ENCODE peak calls at places on chromosomes 5 and 9, in six cellular contexts. One of them, this sample, is unnamed.

GRCh38 chr5:155004138-155004744 is 9.3 kb upstream of the KIF4B start:
- DNase-seq in HCT116: peak; percentile 31
- DNase-seq in GM04504: no peak
- DNase-seq in AG09319: no peak
- DNase-seq in GM18507: no peak
- DNase-seq in ecto neural progenitor cell: peak; percentile 60
- DNase-seq in this sample: no peak

GRCh38 chr5:83472508-83473343 is 1.2 kb downstream of the VCAN start:
- DNase-seq in HCT116: no peak
- DNase-seq in GM04504: no peak
- DNase-seq in AG09319: no peak
- DNase-seq in GM18507: no peak
- DNase-seq in ecto neural progenitor cell: peak; percentile 79
- DNase-seq in this sample: no peak

GRCh38 chr5:173726848-173727557 is 110.6 kb upstream of the BOD1 start:
- DNase-seq in HCT116: no peak
- DNase-seq in GM04504: no peak
- DNase-seq in AG09319: no peak
- DNase-seq in GM18507: no peak
- DNase-seq in ecto neural progenitor cell: no peak
- DNase-seq in this sample: no peak

GRCh38 chr5:77995793-77996409 is 219.8 kb upstream of the TBCA start:
- DNase-seq in HCT116: no peak
- DNase-seq in GM04504: no peak
- DNase-seq in AG09319: no peak
- DNase-seq in GM18507: no peak
- DNase-seq in ecto neural progenitor cell: no peak
- DNase-seq in this sample: no peak

GRCh38 chr5:180436936-180437335 is 57.2 kb upstream of the CNOT6 start:
- DNase-seq in HCT116: no peak
- DNase-seq in GM04504: no peak
- DNase-seq in AG09319: no peak
- DNase-seq in GM18507: no peak
- DNase-seq in ecto neural progenitor cell: no peak
- DNase-seq in this sample: no peak

GRCh38 chr9:136564379-136564988 is 18.6 kb upstream of the NOTCH1 start:
- DNase-seq in HCT116: no peak
- DNase-seq in GM04504: peak; percentile 71
- DNase-seq in AG09319: no peak
- DNase-seq in GM18507: peak; percentile 60
- DNase-seq in ecto neural progenitor cell: no peak
- DNase-seq in this sample: peak; percentile 79

GRCh38 chr5:107915413-107915812 is 244.7 kb upstream of the EFNA5 start:
- DNase-seq in HCT116: no peak
- DNase-seq in GM04504: no peak
- DNase-seq in AG09319: no peak
- DNase-seq in GM18507: no peak
- DNase-seq in ecto neural progenitor cell: no peak
- DNase-seq in this sample: no peak

GRCh38 chr5:149855371-149855770 is 89.2 kb downstream of the PDE6A start:
- DNase-seq in HCT116: no peak
- DNase-seq in GM04504: no peak
- DNase-seq in AG09319: no peak
- DNase-seq in GM18507: no peak
- DNase-seq in ecto neural progenitor cell: no peak
- DNase-seq in this sample: no peak

GRCh38 chr5:145471831-145472616 is 363.1 kb downstream of the PRELID2 start:
- DNase-seq in HCT116: no peak
- DNase-seq in GM04504: no peak
- DNase-seq in AG09319: no peak
- DNase-seq in GM18507: no peak
- DNase-seq in ecto neural progenitor cell: no peak
- DNase-seq in this sample: no peak

GRCh38 chr5:95283761-95284511 is 958 bp downstream of the MCTP1 start:
- DNase-seq in HCT116: no peak
- DNase-seq in GM04504: no peak
- DNase-seq in AG09319: no peak
- DNase-seq in GM18507: no peak
- DNase-seq in ecto neural progenitor cell: peak; percentile 74
- DNase-seq in this sample: peak; percentile 49

GRCh38 chr9:36934478-36935065 is 99.5 kb downstream of the PAX5 start:
- DNase-seq in HCT116: no peak
- DNase-seq in GM04504: no peak
- DNase-seq in AG09319: no peak
- DNase-seq in GM18507: no peak
- DNase-seq in ecto neural progenitor cell: peak; percentile 32
- DNase-seq in this sample: no peak

GRCh38 chr9:129343119-129343696 is 165.1 kb upstream of the IER5L start:
- DNase-seq in HCT116: no peak
- DNase-seq in GM04504: no peak
- DNase-seq in AG09319: no peak
- DNase-seq in GM18507: no peak
- DNase-seq in ecto neural progenitor cell: no peak
- DNase-seq in this sample: no peak

GRCh38 chr5:90144625-90145327 is 264.8 kb downstream of the CETN3 start:
- DNase-seq in HCT116: no peak
- DNase-seq in GM04504: no peak
- DNase-seq in AG09319: no peak
- DNase-seq in GM18507: no peak
- DNase-seq in ecto neural progenitor cell: no peak
- DNase-seq in this sample: no peak

GRCh38 chr9:85212887-85213286 is 528.9 kb downstream of the AGTPBP1 start:
- DNase-seq in HCT116: peak; percentile 80
- DNase-seq in GM04504: peak; percentile 50
- DNase-seq in AG09319: peak; percentile 34
- DNase-seq in GM18507: no peak
- DNase-seq in ecto neural progenitor cell: no peak
- DNase-seq in this sample: no peak

GRCh38 chr9:125541840-125542243 is 165.2 kb downstream of the MAPKAP1 start:
- DNase-seq in HCT116: no peak
- DNase-seq in GM04504: no peak
- DNase-seq in AG09319: no peak
- DNase-seq in GM18507: no peak
- DNase-seq in ecto neural progenitor cell: no peak
- DNase-seq in this sample: no peak

GRCh38 chr5:13408616-13409015 is 535.9 kb downstream of the DNAH5 start:
- DNase-seq in HCT116: no peak
- DNase-seq in GM04504: peak; percentile 3
- DNase-seq in AG09319: no peak
- DNase-seq in GM18507: no peak
- DNase-seq in ecto neural progenitor cell: no peak
- DNase-seq in this sample: no peak

GRCh38 chr5:39835371-39835770 is 410.6 kb upstream of the DAB2 start:
- DNase-seq in HCT116: no peak
- DNase-seq in GM04504: no peak
- DNase-seq in AG09319: no peak
- DNase-seq in GM18507: no peak
- DNase-seq in ecto neural progenitor cell: no peak
- DNase-seq in this sample: no peak

GRCh38 chr5:78405820-78406750 is 45.7 kb downstream of the SCAMP1 start:
- DNase-seq in HCT116: no peak
- DNase-seq in GM04504: peak; percentile 23
- DNase-seq in AG09319: no peak
- DNase-seq in GM18507: no peak
- DNase-seq in ecto neural progenitor cell: no peak
- DNase-seq in this sample: no peak

GRCh38 chr5:82494942-82495341 is 216.8 kb upstream of the RPS23 start:
- DNase-seq in HCT116: no peak
- DNase-seq in GM04504: no peak
- DNase-seq in AG09319: no peak
- DNase-seq in GM18507: no peak
- DNase-seq in ecto neural progenitor cell: no peak
- DNase-seq in this sample: no peak

GRCh38 chr5:144971067-144971850 is 800.6 kb downstream of the KCTD16 start:
- DNase-seq in HCT116: no peak
- DNase-seq in GM04504: no peak
- DNase-seq in AG09319: no peak
- DNase-seq in GM18507: no peak
- DNase-seq in ecto neural progenitor cell: peak; percentile 55
- DNase-seq in this sample: no peak

GRCh38 chr5:150644496-150644895 is 4.0 kb downstream of the SYNPO start:
- DNase-seq in HCT116: no peak
- DNase-seq in GM04504: no peak
- DNase-seq in AG09319: no peak
- DNase-seq in GM18507: no peak
- DNase-seq in ecto neural progenitor cell: no peak
- DNase-seq in this sample: no peak

GRCh38 chr5:168766038-168766700 is 187.0 kb upstream of the PANK3 start:
- DNase-seq in HCT116: no peak
- DNase-seq in GM04504: no peak
- DNase-seq in AG09319: no peak
- DNase-seq in GM18507: no peak
- DNase-seq in ecto neural progenitor cell: no peak
- DNase-seq in this sample: no peak

GRCh38 chr9:137696526-137696925 is 77.7 kb downstream of the EHMT1 start:
- DNase-seq in HCT116: no peak
- DNase-seq in GM04504: no peak
- DNase-seq in AG09319: no peak
- DNase-seq in GM18507: no peak
- DNase-seq in ecto neural progenitor cell: no peak
- DNase-seq in this sample: no peak

GRCh38 chr5:137761560-137761959 is 7.4 kb upstream of the HNRNPA0 start:
- DNase-seq in HCT116: no peak
- DNase-seq in GM04504: no peak
- DNase-seq in AG09319: no peak
- DNase-seq in GM18507: no peak
- DNase-seq in ecto neural progenitor cell: no peak
- DNase-seq in this sample: no peak

GRCh38 chr5:13625616-13626198 is 318.8 kb downstream of the DNAH5 start:
- DNase-seq in HCT116: no peak
- DNase-seq in GM04504: no peak
- DNase-seq in AG09319: no peak
- DNase-seq in GM18507: no peak
- DNase-seq in ecto neural progenitor cell: no peak
- DNase-seq in this sample: no peak

GRCh38 chr5:119330367-119331183 is 25.2 kb upstream of the TNFAIP8 start:
- DNase-seq in HCT116: no peak
- DNase-seq in GM04504: no peak
- DNase-seq in AG09319: no peak
- DNase-seq in GM18507: no peak
- DNase-seq in ecto neural progenitor cell: no peak
- DNase-seq in this sample: no peak

GRCh38 chr5:82470185-82470584 is 192.0 kb upstream of the RPS23 start:
- DNase-seq in HCT116: no peak
- DNase-seq in GM04504: no peak
- DNase-seq in AG09319: no peak
- DNase-seq in GM18507: no peak
- DNase-seq in ecto neural progenitor cell: no peak
- DNase-seq in this sample: no peak

GRCh38 chr9:38432922-38433510 is 8.8 kb upstream of the IGFBPL1 start:
- DNase-seq in HCT116: peak; percentile 37
- DNase-seq in GM04504: no peak
- DNase-seq in AG09319: peak; percentile 11
- DNase-seq in GM18507: no peak
- DNase-seq in ecto neural progenitor cell: no peak
- DNase-seq in this sample: no peak

GRCh38 chr9:18473551-18474279 is at the start of gene ADAMTSL1:
- DNase-seq in HCT116: no peak
- DNase-seq in GM04504: no peak
- DNase-seq in AG09319: peak; percentile 66
- DNase-seq in GM18507: no peak
- DNase-seq in ecto neural progenitor cell: peak; percentile 85
- DNase-seq in this sample: peak; percentile 31

GRCh38 chr5:66517361-66517760 is 78.8 kb upstream of the MAST4 start:
- DNase-seq in HCT116: no peak
- DNase-seq in GM04504: no peak
- DNase-seq in AG09319: no peak
- DNase-seq in GM18507: no peak
- DNase-seq in ecto neural progenitor cell: no peak
- DNase-seq in this sample: no peak

GRCh38 chr9:134327671-134328231 is 1.5 kb downstream of the RXRA start:
- DNase-seq in HCT116: no peak
- DNase-seq in GM04504: no peak
- DNase-seq in AG09319: no peak
- DNase-seq in GM18507: no peak
- DNase-seq in ecto neural progenitor cell: no peak
- DNase-seq in this sample: no peak

GRCh38 chr5:68849103-68849502 is 244.7 kb upstream of the SLC30A5 start:
- DNase-seq in HCT116: no peak
- DNase-seq in GM04504: no peak
- DNase-seq in AG09319: no peak
- DNase-seq in GM18507: no peak
- DNase-seq in ecto neural progenitor cell: no peak
- DNase-seq in this sample: no peak

GRCh38 chr9:136695435-136695895 is 8.2 kb upstream of the AGPAT2 start:
- DNase-seq in HCT116: peak; percentile 24
- DNase-seq in GM04504: no peak
- DNase-seq in AG09319: no peak
- DNase-seq in GM18507: no peak
- DNase-seq in ecto neural progenitor cell: no peak
- DNase-seq in this sample: peak; percentile 82

GRCh38 chr9:135299651-135300345 is 179.8 kb upstream of the PPP1R26 start:
- DNase-seq in HCT116: no peak
- DNase-seq in GM04504: no peak
- DNase-seq in AG09319: no peak
- DNase-seq in GM18507: no peak
- DNase-seq in ecto neural progenitor cell: no peak
- DNase-seq in this sample: no peak

GRCh38 chr5:121630402-121630801 is 221.3 kb upstream of the FTMT start:
- DNase-seq in HCT116: no peak
- DNase-seq in GM04504: no peak
- DNase-seq in AG09319: no peak
- DNase-seq in GM18507: no peak
- DNase-seq in ecto neural progenitor cell: no peak
- DNase-seq in this sample: no peak

GRCh38 chr9:6873862-6874261 is 116.1 kb downstream of the KDM4C start:
- DNase-seq in HCT116: no peak
- DNase-seq in GM04504: peak; percentile 17
- DNase-seq in AG09319: no peak
- DNase-seq in GM18507: no peak
- DNase-seq in ecto neural progenitor cell: no peak
- DNase-seq in this sample: no peak

GRCh38 chr9:34994429-34995287 is 5.1 kb downstream of the DNAJB5 start:
- DNase-seq in HCT116: peak; percentile 29
- DNase-seq in GM04504: no peak
- DNase-seq in AG09319: no peak
- DNase-seq in GM18507: no peak
- DNase-seq in ecto neural progenitor cell: no peak
- DNase-seq in this sample: no peak

GRCh38 chr5:16536246-16536645 is 70.6 kb upstream of the ZNF622 start:
- DNase-seq in HCT116: no peak
- DNase-seq in GM04504: no peak
- DNase-seq in AG09319: no peak
- DNase-seq in GM18507: no peak
- DNase-seq in ecto neural progenitor cell: no peak
- DNase-seq in this sample: no peak